ENCODE peak calls at places on chromosomes 16 and 17, in nine cellular contexts. P is progenitor cell of endocrine pancreas; B is MV-4-11; F is activated T-helper 1 cell treated with anti-CD3 and anti-CD28 coated beads, Interleukin-12 subunit alpha, Interleukin-12 subunit beta, Interleukin-2, Interleukin-4 antibody, amounts not matched to agents 30 ng/mL and 10 ng/mL and 1 ng/mL, durations not matched to agents 14 hours and 24 hours and 36 hours; D is Calu3; O is renal cortical epithelial cell; K is body of pancreas; Y is tibial nerve; X is heart right ventricle. L is an unnamed sample.

GRCh38 chr17:80068301-80069160 is 32.1 kb downstream of the CCDC40 start:
- DNase-seq in Y (peak), K (peak), D (peak), F (no peak), B (no peak), X (peak), P (no peak), O (peak), L (no peak)

GRCh38 chr17:81383504-81384421 is 11.5 kb upstream of the BAHCC1 start:
- DNase-seq in P (no peak), Y (no peak), D (no peak), F (no peak), K (no peak), X (no peak), B (no peak), O (no peak), L (no peak)

GRCh38 chr16:50210266-50211038 is 55.9 kb upstream of the ADCY7 start:
- DNase-seq in D (peak), P (peak), X (peak), B (peak), K (peak), O (peak), Y (peak), F (peak), L (peak)

GRCh38 chr17:66791337-66791736 is 43.6 kb upstream of the CACNG5 start:
- DNase-seq in K (no peak), P (no peak), D (no peak), O (no peak), F (no peak), B (peak), X (no peak), Y (peak), L (no peak)

GRCh38 chr17:64679710-64680216 is 17.7 kb upstream of the SMURF2 start:
- DNase-seq in D (no peak), K (no peak), B (no peak), Y (no peak), O (peak), F (no peak), X (no peak), P (no peak), L (no peak)

GRCh38 chr17:41992576-41992975 is 24.7 kb downstream of the DNAJC7 start:
- DNase-seq in P (no peak), O (no peak), D (no peak), B (no peak), Y (no peak), X (no peak), K (no peak), F (no peak), L (no peak)

GRCh38 chr17:6708357-6708961 is 4.7 kb downstream of the SLC13A5 start:
- DNase-seq in K (no peak), F (no peak), P (peak), O (no peak), B (no peak), X (no peak), Y (no peak), D (no peak), L (no peak)

GRCh38 chr16:79097090-79097489 is 503.4 kb downstream of the MAF start:
- DNase-seq in X (no peak), K (no peak), D (no peak), P (no peak), F (no peak), Y (no peak), B (peak), O (no peak), L (no peak)

GRCh38 chr16:11726008-11726407 is 16.6 kb downstream of the TXNDC11 start:
- DNase-seq in F (no peak), D (peak), K (peak), B (no peak), O (peak), P (no peak), Y (no peak), X (no peak), L (peak)

GRCh38 chr17:64214950-64215349 is 48.1 kb downstream of the TEX2 start:
- DNase-seq in D (no peak), F (no peak), X (no peak), O (peak), P (no peak), B (no peak), Y (no peak), K (no peak), L (no peak)

GRCh38 chr16:72664122-72664479 is 383.8 kb downstream of the ZFHX3 start:
- DNase-seq in B (no peak), F (no peak), D (no peak), P (no peak), O (no peak), X (no peak), Y (no peak), K (no peak), L (no peak)

GRCh38 chr16:60776311-60776710 is 1259.9 kb downstream of the CDH8 start:
- DNase-seq in P (no peak), K (no peak), Y (no peak), B (no peak), X (no peak), F (no peak), O (no peak), D (no peak), L (no peak)

GRCh38 chr17:79790805-79791353 is 6.0 kb downstream of the CBX8 start:
- DNase-seq in B (no peak), F (no peak), D (no peak), K (no peak), P (no peak), X (peak), Y (no peak), O (no peak), L (no peak)

GRCh38 chr17:75514299-75515228 is 773 bp downstream of the CASKIN2 start:
- DNase-seq in O (peak), B (no peak), P (peak), D (peak), K (peak), Y (no peak), F (no peak), X (peak), L (peak)

GRCh38 chr17:63293310-63293709 is 152.8 kb downstream of the CYB561 start:
- DNase-seq in K (no peak), X (no peak), P (no peak), O (peak), B (no peak), F (no peak), D (no peak), Y (no peak), L (no peak)

GRCh38 chr17:28147026-28147425 is 104.5 kb downstream of the NLK start:
- DNase-seq in B (no peak), Y (no peak), D (no peak), P (no peak), F (no peak), K (no peak), O (no peak), X (no peak), L (no peak)

GRCh38 chr16:66695935-66696668 is 441 bp downstream of the CMTM4 start:
- DNase-seq in D (peak), F (peak), B (no peak), O (no peak), P (peak), Y (no peak), K (peak), X (peak), L (peak)

GRCh38 chr17:27544350-27545131 is 86.4 kb upstream of the LGALS9 start:
- DNase-seq in P (no peak), O (no peak), K (no peak), Y (no peak), D (no peak), B (peak), F (peak), X (no peak), L (no peak)

GRCh38 chr16:5621826-5622225 is 524.2 kb upstream of the EEF2KMT start:
- DNase-seq in O (no peak), F (no peak), K (no peak), Y (peak), X (no peak), P (no peak), D (no peak), B (no peak), L (no peak)

GRCh38 chr16:89014611-89015230 is 37.7 kb upstream of the CBFA2T3 start:
- DNase-seq in Y (no peak), F (no peak), O (no peak), B (no peak), K (no peak), X (no peak), P (no peak), D (no peak), L (peak)

GRCh38 chr17:64278614-64279013 is 15.6 kb upstream of the TEX2 start:
- DNase-seq in Y (no peak), O (peak), B (peak), K (no peak), D (no peak), P (no peak), F (no peak), X (no peak), L (no peak)

GRCh38 chr16:27245276-27246231 is 23.0 kb downstream of the NSMCE1 start:
- DNase-seq in X (no peak), Y (no peak), K (no peak), D (no peak), F (no peak), O (peak), P (no peak), B (no peak), L (peak)

GRCh38 chr17:17041018-17041521 is 1.2 kb upstream of the MPRIP start:
- DNase-seq in X (no peak), P (no peak), K (peak), F (no peak), B (no peak), D (no peak), O (peak), Y (no peak), L (peak)

GRCh38 chr17:78226752-78227454 is 4.5 kb upstream of the TMEM235 start:
- DNase-seq in O (no peak), X (no peak), B (peak), P (no peak), K (no peak), F (no peak), Y (no peak), D (peak), L (no peak)

GRCh38 chr17:68184141-68184571 is 63.7 kb upstream of the AMZ2 start:
- DNase-seq in B (no peak), O (peak), X (no peak), K (no peak), D (no peak), Y (no peak), P (no peak), F (no peak), L (no peak)

GRCh38 chr17:1995321-1996242 is 29.6 kb downstream of the RTN4RL1 start:
- DNase-seq in X (no peak), O (no peak), K (no peak), F (no peak), D (no peak), P (no peak), B (no peak), Y (no peak), L (no peak)

GRCh38 chr17:45361976-45362375 is 45.2 kb upstream of the MAP3K14 start:
- DNase-seq in D (no peak), X (no peak), F (no peak), B (no peak), K (no peak), P (no peak), O (no peak), Y (no peak), L (peak)

GRCh38 chr16:16045311-16045710 is 95.9 kb downstream of the ABCC1 start:
- DNase-seq in O (peak), F (no peak), K (no peak), D (no peak), X (no peak), P (no peak), Y (no peak), B (no peak), L (no peak)

GRCh38 chr16:27892879-27893278 is 170.6 kb downstream of the GSG1L start:
- DNase-seq in P (no peak), D (no peak), B (no peak), Y (no peak), X (no peak), K (no peak), O (no peak), F (no peak), L (no peak)

GRCh38 chr17:6591599-6592158 is 35.3 kb upstream of the PITPNM3 start:
- DNase-seq in F (no peak), O (peak), Y (no peak), K (no peak), D (peak), P (no peak), B (peak), X (no peak), L (no peak)

GRCh38 chr16:80803341-80804060 is 897 bp downstream of the CDYL2 start:
- DNase-seq in D (no peak), P (peak), B (peak), X (peak), F (peak), Y (no peak), O (no peak), K (peak), L (peak)

GRCh38 chr17:65389426-65389825 is 172.0 kb downstream of the AXIN2 start:
- DNase-seq in F (no peak), K (no peak), D (no peak), P (no peak), O (no peak), Y (no peak), B (no peak), X (no peak), L (no peak)

GRCh38 chr17:43040655-43041054 is 15.6 kb downstream of the RND2 start:
- DNase-seq in Y (no peak), D (no peak), K (no peak), B (no peak), P (no peak), O (no peak), X (no peak), F (no peak), L (no peak)

GRCh38 chr17:80846932-80847331 is 144.7 kb upstream of the CHMP6 start:
- DNase-seq in B (no peak), O (no peak), P (no peak), K (no peak), Y (no peak), D (no peak), F (no peak), X (no peak), L (no peak)

GRCh38 chr16:19884021-19884485 is 595 bp downstream of the GPRC5B start:
- DNase-seq in X (peak), K (peak), Y (no peak), D (peak), F (no peak), P (peak), O (no peak), B (no peak), L (peak)

GRCh38 chr17:38893113-38893512 is 23.3 kb downstream of the LASP1 start:
- DNase-seq in D (no peak), O (no peak), X (no peak), B (no peak), F (no peak), Y (no peak), P (no peak), K (no peak), L (no peak)